ENCODE peak calls at places on chromosome 2, in nine cellular contexts. A is esophagus squamous epithelium, V is HL-60, X is cardiac muscle cell, G is lung, O is Panc1, R is left ventricle myocardium inferior, P is thoracic aorta, B is dorsolateral prefrontal cortex. Y is an unnamed sample.

GRCh38 chr2:23689891-23690290 is 237.0 kb downstream of the ATAD2B start:
- DNase-seq in A (no peak), V (no peak), X (no peak), G (no peak), O (no peak), R (no peak), P (no peak), B (no peak), Y (no peak)

GRCh38 chr2:4024561-4024960 is 321.2 kb downstream of the DCDC2C start:
- DNase-seq in A (no peak), V (no peak), X (no peak), G (no peak), O (no peak), R (no peak), P (no peak), B (no peak), Y (no peak)

GRCh38 chr2:58042486-58042970 is 4.1 kb upstream of the VRK2 start:
- DNase-seq in A (no peak), V (no peak), X (peak; percentile 44), G (no peak), O (no peak), R (no peak), P (no peak), B (no peak), Y (no peak)

GRCh38 chr2:160916300-160916699 is 243.9 kb upstream of the TANK start:
- DNase-seq in A (no peak), V (no peak), X (no peak), G (no peak), O (no peak), R (no peak), P (no peak), B (no peak), Y (no peak)

GRCh38 chr2:192098814-192099491 is 95.8 kb downstream of the TMEFF2 start:
- DNase-seq in A (no peak), V (no peak), X (no peak), G (no peak), O (no peak), R (no peak), P (no peak), B (no peak), Y (no peak)

GRCh38 chr2:109217362-109218086 is 88.5 kb downstream of the SH3RF3 start:
- DNase-seq in A (no peak), V (no peak), X (no peak), G (no peak), O (no peak), R (no peak), P (no peak), B (no peak), Y (no peak)

GRCh38 chr2:60958800-60959199 is 58.7 kb upstream of the PEX13 start:
- DNase-seq in A (no peak), V (no peak), X (no peak), G (no peak), O (no peak), R (no peak), P (no peak), B (no peak), Y (no peak)

GRCh38 chr2:165240927-165241326 is 1.7 kb downstream of the SCN2A start:
- DNase-seq in A (no peak), V (no peak), X (no peak), G (no peak), O (no peak), R (no peak), P (no peak), B (no peak), Y (no peak)

GRCh38 chr2:69720404-69720803 is 21.5 kb upstream of the ANXA4 start:
- DNase-seq in A (no peak), V (no peak), X (no peak), G (no peak), O (no peak), R (no peak), P (no peak), B (no peak), Y (no peak)

GRCh38 chr2:29698216-29698615 is 223.2 kb downstream of the ALK start:
- DNase-seq in A (no peak), V (no peak), X (no peak), G (no peak), O (no peak), R (no peak), P (no peak), B (no peak), Y (no peak)

GRCh38 chr2:68404164-68404563 is 39.1 kb downstream of the PLEK start:
- DNase-seq in A (no peak), V (no peak), X (no peak), G (no peak), O (no peak), R (no peak), P (no peak), B (no peak), Y (no peak)

GRCh38 chr2:149040451-149040850 is 2.0 kb downstream of the LYPD6B start:
- DNase-seq in A (no peak), V (no peak), X (no peak), G (no peak), O (no peak), R (no peak), P (no peak), B (no peak), Y (no peak)

GRCh38 chr2:60811491-60812370 is 55.7 kb downstream of the PAPOLG start:
- DNase-seq in A (no peak), V (no peak), X (no peak), G (no peak), O (no peak), R (no peak), P (no peak), B (no peak), Y (no peak)

GRCh38 chr2:241410739-241411176 is 54.7 kb downstream of the FARP2 start:
- DNase-seq in A (no peak), V (no peak), X (no peak), G (no peak), O (peak; percentile 64), R (no peak), P (no peak), B (peak; percentile 83), Y (no peak)

GRCh38 chr2:184906709-184907108 is 308.4 kb downstream of the ZNF804A start:
- DNase-seq in A (no peak), V (no peak), X (peak; percentile 9), G (no peak), O (no peak), R (no peak), P (no peak), B (no peak), Y (no peak)

GRCh38 chr2:111139637-111140317 is 19.1 kb downstream of the BCL2L11 start:
- DNase-seq in A (no peak), V (no peak), X (no peak), G (no peak), O (no peak), R (no peak), P (no peak), B (no peak), Y (no peak)

GRCh38 chr2:81266106-81266505 is 961.6 kb upstream of the LRRTM1 start:
- DNase-seq in A (no peak), V (no peak), X (peak; percentile 45), G (no peak), O (no peak), R (no peak), P (no peak), B (no peak), Y (no peak)
- TF ChIP-seq CTCF in A (no peak), V (peak; percentile 13), X (peak; percentile 3), G (no peak), O (peak; percentile 13), R (no peak), P (no peak), B (no peak), Y (peak; percentile 45)

DNA sequence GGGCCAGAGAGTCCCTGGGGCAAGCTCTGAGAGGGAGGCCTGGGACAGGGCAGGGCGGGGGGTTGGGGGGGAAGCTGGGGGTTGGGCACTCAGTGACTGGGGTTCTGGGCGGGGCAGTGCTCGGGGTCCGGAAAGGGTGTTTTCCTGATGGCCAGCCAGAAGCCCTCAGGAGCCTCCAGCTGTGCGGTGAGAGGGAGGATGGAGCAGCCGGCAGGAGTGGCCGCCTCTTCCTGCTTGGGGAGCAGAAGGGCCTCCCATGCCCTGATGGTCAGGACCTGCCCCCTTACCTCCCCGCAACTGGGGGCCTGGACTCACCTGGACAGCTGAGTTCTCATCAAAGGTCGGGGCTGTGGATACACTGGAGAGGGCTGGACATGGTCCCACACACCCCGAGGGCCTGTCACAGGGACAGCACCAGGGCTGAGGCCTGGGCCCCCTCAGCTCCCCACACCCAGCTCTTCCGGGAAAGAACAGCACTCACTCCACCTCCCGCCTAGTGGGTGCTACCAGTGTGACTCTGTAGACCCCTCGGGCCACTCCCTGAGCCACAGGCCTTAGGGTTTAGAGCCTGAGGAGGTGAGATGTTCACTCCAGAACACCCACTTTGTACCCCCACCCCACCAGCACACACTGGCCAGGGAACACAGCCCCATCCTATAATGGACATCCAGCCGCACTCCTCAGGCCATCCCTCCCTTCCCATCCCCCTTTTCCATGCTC is 6.7 kb downstream of the SFTPB start:
- DNase-seq in A (no peak), V (no peak), X (no peak), G (peak; percentile 54), O (no peak), R (peak; percentile 36), P (no peak), B (no peak), Y (no peak)
- TF ChIP-seq CTCF in A (no peak), V (no peak), X (no peak), G (no peak), O (no peak), R (no peak), P (no peak), B (no peak), Y (no peak)

GRCh38 chr2:70745276-70745675 is 22.7 kb downstream of the ADD2 start:
- DNase-seq in A (no peak), V (no peak), X (no peak), G (no peak), O (no peak), R (no peak), P (no peak), B (no peak), Y (no peak)

GRCh38 chr2:70747284-70747683 is 20.7 kb downstream of the ADD2 start:
- DNase-seq in A (no peak), V (no peak), X (no peak), G (no peak), O (no peak), R (no peak), P (no peak), B (no peak), Y (no peak)

GRCh38 chr2:70746076-70746475 is 21.9 kb downstream of the ADD2 start:
- DNase-seq in A (no peak), V (no peak), X (no peak), G (no peak), O (no peak), R (no peak), P (no peak), B (no peak), Y (no peak)

GRCh38 chr2:70750320-70750719 is 17.7 kb downstream of the ADD2 start:
- DNase-seq in A (no peak), V (no peak), X (no peak), G (no peak), O (no peak), R (no peak), P (no peak), B (no peak), Y (no peak)

GRCh38 chr2:70748002-70748779 is 19.8 kb downstream of the ADD2 start:
- DNase-seq in A (no peak), V (no peak), X (peak; percentile 50), G (no peak), O (no peak), R (no peak), P (no peak), B (no peak), Y (no peak)
- TF ChIP-seq CTCF in A (no peak), V (no peak), X (no peak), G (no peak), O (no peak), R (no peak), P (no peak), B (no peak), Y (no peak)

GRCh38 chr2:199019898-199020507 is 437.7 kb downstream of the SATB2 start:
- DNase-seq in A (no peak), V (no peak), X (peak; percentile 41), G (no peak), O (no peak), R (no peak), P (no peak), B (no peak), Y (no peak)
- TF ChIP-seq CTCF in A (no peak), V (peak; percentile 54), X (peak; percentile 27), G (no peak), O (peak; percentile 52), R (peak; percentile 18), P (no peak), B (peak; percentile 26), Y (peak; percentile 69)